ENCODE peak calls at places on chromosomes 11 and 22, in five cellular contexts. K, J, A, M and F are unnamed samples.

GRCh38 chr11:76712125-76712524 is 41.6 kb upstream of the LRRC32 start:
- DNase-seq in K (no peak), M (no peak), A (no peak), J (no peak), F (no peak)

GRCh38 chr11:104916442-104916841 is 18.2 kb upstream of the CASP12 start:
- DNase-seq in M (no peak), K (no peak), A (no peak), J (no peak), F (no peak)

GRCh38 chr11:18457435-18457834 is 1.8 kb downstream of the LDHAL6A start:
- DNase-seq in A (peak), M (no peak), K (no peak), J (no peak), F (no peak)

GRCh38 chr11:44651535-44652130 is 75.1 kb upstream of the TSPAN18 start:
- DNase-seq in J (no peak), K (no peak), M (no peak), A (no peak), F (no peak)

GRCh38 chr11:16276251-16276650 is 80.1 kb downstream of the SOX6 start:
- DNase-seq in M (no peak), K (no peak), J (no peak), A (no peak), F (no peak)

GRCh38 chr22:42548597-42549328 is 5.0 kb upstream of the SERHL2 start:
- DNase-seq in A (no peak), J (no peak), K (no peak), M (no peak), F (no peak)

GRCh38 chr11:65251476-65251875 is 10.3 kb upstream of the POLA2 start:
- DNase-seq in M (no peak), J (no peak), A (no peak), K (no peak), F (no peak)

GRCh38 chr11:134013518-134013917 is 55.4 kb upstream of the JAM3 start:
- DNase-seq in M (no peak), K (no peak), A (no peak), J (no peak), F (no peak)

GRCh38 chr22:41888638-41889200 is 26.2 kb downstream of the SHISA8 start:
- DNase-seq in A (no peak), M (no peak), J (no peak), K (no peak), F (no peak)

GRCh38 chr22:46826438-46826837 is 64.0 kb downstream of the TBC1D22A start:
- DNase-seq in K (no peak), A (no peak), J (no peak), M (no peak), F (no peak)

GRCh38 chr11:128765571-128766530 is 72.0 kb downstream of the FLI1 start:
- DNase-seq in M (no peak), A (no peak), J (no peak), K (no peak), F (no peak)

GRCh38 chr11:64878494-64879225 is at the start of gene EHD1:
- DNase-seq in K (peak), A (peak), J (peak), M (peak), F (peak)

GRCh38 chr11:57978686-57979531 is 44.8 kb upstream of the OR9Q1 start:
- DNase-seq in K (no peak), M (no peak), A (peak), J (no peak), F (no peak)

GRCh38 chr22:19941365-19942070 is at the start of the genes COMT and TXNRD2:
- DNase-seq in K (no peak), A (no peak), J (no peak), M (peak), F (peak)

GRCh38 chr11:112161012-112161411 is 2.9 kb downstream of the IL18 start:
- DNase-seq in K (no peak), J (no peak), M (no peak), A (no peak), F (no peak)

GRCh38 chr11:75324740-75325139 is 26.7 kb downstream of the ARRB1 start:
- DNase-seq in A (no peak), M (no peak), K (no peak), J (no peak), F (no peak)

GRCh38 chr22:25477358-25477757 is 87.1 kb upstream of the GRK3 start:
- DNase-seq in M (no peak), K (no peak), J (no peak), A (no peak), F (no peak)

GRCh38 chr11:65489061-65489705 is 9.7 kb upstream of the MALAT1 start:
- DNase-seq in K (no peak), J (no peak), M (no peak), A (peak), F (peak)

GRCh38 chr11:95923441-95923729 is 522 bp downstream of the MTMR2 start:
- DNase-seq in A (no peak), J (no peak), M (no peak), K (no peak), F (no peak)

GRCh38 chr11:35655856-35656255 is 6.7 kb upstream of the TRIM44 start:
- DNase-seq in J (no peak), K (no peak), A (no peak), M (no peak), F (no peak)

GRCh38 chr11:118618991-118619375 is 11.6 kb downstream of the PHLDB1 start:
- DNase-seq in J (no peak), M (no peak), K (no peak), A (no peak), F (no peak)

GRCh38 chr22:17213976-17214375 is 5.3 kb downstream of the ADA2 start:
- DNase-seq in A (peak), M (peak), K (no peak), J (no peak), F (peak)

GRCh38 chr11:20980736-20981135 is 311.4 kb downstream of the NELL1 start:
- DNase-seq in K (no peak), A (no peak), J (no peak), M (no peak), F (no peak)

GRCh38 chr11:45285931-45286632 is at the start of gene SYT13:
- DNase-seq in A (no peak), K (peak), J (no peak), M (no peak), F (peak)

GRCh38 chr22:20131593-20131855 is at the start of gene ZDHHC8:
- DNase-seq in M (peak), A (no peak), K (no peak), J (no peak), F (no peak)

GRCh38 chr11:30753504-30753903 is 167.4 kb upstream of the MPPED2 start:
- DNase-seq in J (no peak), A (no peak), M (no peak), K (no peak), F (no peak)

GRCh38 chr11:134944986-134945385 is 532.9 kb upstream of the B3GAT1 start:
- DNase-seq in M (no peak), J (no peak), A (no peak), K (no peak), F (no peak)

GRCh38 chr11:41498726-41499125 is 39.3 kb upstream of the LRRC4C start:
- DNase-seq in J (no peak), M (no peak), K (no peak), A (no peak), F (no peak)

GRCh38 chr11:94604496-94604895 is 37.3 kb downstream of the PIWIL4 start:
- DNase-seq in J (no peak), M (no peak), A (no peak), K (no peak), F (no peak)

GRCh38 chr11:94597896-94598295 is 30.7 kb downstream of the PIWIL4 start:
- DNase-seq in K (no peak), M (no peak), A (peak), J (no peak), F (no peak)

GRCh38 chr11:94603587-94603986 is 36.4 kb downstream of the PIWIL4 start:
- DNase-seq in A (no peak), M (no peak), J (no peak), K (no peak), F (no peak)

GRCh38 chr11:94599510-94599909 is 32.3 kb downstream of the PIWIL4 start:
- DNase-seq in A (no peak), K (no peak), J (no peak), M (no peak), F (no peak)

GRCh38 chr11:94602430-94603372 is 35.5 kb downstream of the PIWIL4 start:
- DNase-seq in M (peak), K (no peak), A (peak), J (peak), F (peak)
- TF ChIP-seq USF2 in M (no peak), K (no peak), A (no peak), J (no peak), F (no peak)

GRCh38 chr22:35657571-35658312 is 9.5 kb downstream of the APOL6 start:
- DNase-seq in J (no peak), M (no peak), K (no peak), A (no peak), F (no peak)
- TF ChIP-seq ATF3 in J (no peak), M (no peak), K (no peak), A (no peak), F (no peak)

GRCh38 chr22:23888615-23889401 is 5.4 kb upstream of the MIF start:
- DNase-seq in M (peak), K (no peak), J (no peak), A (peak), F (no peak)
- TF ChIP-seq CTCF in M (peak), K (peak), J (no peak), A (peak), F (no peak)

GRCh38 chr22:44193537-44193896 is 12.8 kb downstream of the PARVG start:
- DNase-seq in M (no peak), A (no peak), J (no peak), K (no peak), F (no peak)

GRCh38 chr22:44192098-44192810 is 11.5 kb downstream of the PARVG start:
- DNase-seq in K (peak), J (no peak), M (peak), A (no peak), F (peak)

GRCh38 chr22:44194569-44194968 is 13.8 kb downstream of the PARVG start:
- DNase-seq in A (no peak), M (no peak), J (no peak), K (no peak), F (no peak)

GRCh38 chr22:44191036-44191454 is 10.3 kb downstream of the PARVG start:
- DNase-seq in K (no peak), A (no peak), M (no peak), J (no peak), F (no peak)

DNA sequence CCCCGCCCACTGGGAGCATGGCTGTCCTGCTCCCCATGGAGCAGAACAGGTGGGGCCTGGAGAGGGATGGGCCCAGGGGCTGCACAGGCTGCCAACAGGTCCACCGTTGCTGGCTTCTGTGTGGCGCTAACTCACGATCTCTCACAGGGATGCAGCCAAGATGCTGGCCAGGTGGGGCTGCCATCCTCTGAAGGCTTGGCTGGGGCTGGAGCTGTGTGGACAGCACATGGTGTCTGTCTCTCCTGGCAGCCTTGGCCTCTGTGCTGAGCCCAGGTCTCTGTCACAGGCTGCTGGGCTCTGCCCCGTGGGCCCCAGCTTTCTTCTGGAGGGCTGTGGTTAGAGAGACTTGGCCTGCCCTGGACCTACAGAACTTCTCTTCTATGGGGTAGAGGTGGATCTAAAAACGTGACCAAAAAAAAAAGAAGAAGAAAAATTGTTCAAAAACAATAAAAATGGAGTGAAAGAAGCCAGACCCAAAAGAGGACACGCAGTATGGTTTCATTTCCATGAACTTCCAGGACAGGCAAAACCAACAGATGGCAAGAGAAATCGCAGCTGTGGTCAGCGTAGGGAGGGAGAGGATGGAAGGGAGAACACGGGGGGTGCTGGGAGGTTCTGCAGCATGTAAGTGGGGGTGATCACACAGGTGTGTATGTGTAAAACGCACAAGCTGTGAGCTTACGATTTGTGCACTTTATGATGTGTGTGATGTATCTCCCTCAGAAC is 12.2 kb downstream of the PARVG start:
- DNase-seq in J (no peak), K (no peak), A (no peak), M (no peak), F (no peak)
- TF ChIP-seq USF2 in J (no peak), K (no peak), A (no peak), M (no peak), F (no peak)

GRCh38 chr11:72232260-72233055 is 7.9 kb downstream of the INPPL1 start:
- DNase-seq in K (no peak), J (no peak), M (no peak), A (no peak), F (no peak)
- TF ChIP-seq ATF3 in K (no peak), J (no peak), M (no peak), A (no peak), F (no peak)